ENCODE peak calls at places on chromosomes 6 and 20, in four cellular contexts. X is H54, Y is uterus, K is heart left ventricle. S is an unnamed sample.

GRCh38 chr6:2714359-2714895 is 36.3 kb downstream of the MYLK4 start:
- DNase-seq in Y (no peak), X (peak), K (no peak), S (no peak)

GRCh38 chr6:39791850-39792500 is at the start of gene DAAM2:
- DNase-seq in K (peak), X (no peak), Y (peak), S (no peak)

GRCh38 chr20:21839982-21840381 is 134.5 kb downstream of the PAX1 start:
- DNase-seq in Y (no peak), X (no peak), K (no peak), S (no peak)

GRCh38 chr6:110492584-110492983 is 16.2 kb upstream of the SLC22A16 start:
- DNase-seq in K (no peak), Y (no peak), X (no peak), S (no peak)

GRCh38 chr20:813386-813785 is 20.1 kb upstream of the FAM110A start:
- DNase-seq in X (no peak), Y (no peak), K (no peak), S (no peak)

GRCh38 chr6:159988983-159989454 is 20.1 kb downstream of the IGF2R start:
- DNase-seq in X (no peak), K (no peak), Y (no peak), S (no peak)

GRCh38 chr20:768426-768978 is at the start of gene SLC52A3:
- DNase-seq in K (peak), X (no peak), Y (no peak), S (no peak)

GRCh38 chr6:118917550-118918321 is 17.2 kb downstream of the MCM9 start:
- DNase-seq in X (no peak), K (no peak), Y (no peak), S (no peak)

GRCh38 chr6:85006362-85006761 is 242.0 kb upstream of the TBX18 start:
- DNase-seq in X (no peak), Y (no peak), K (no peak), S (no peak)

GRCh38 chr6:85756982-85757381 is 114.3 kb upstream of the SYNCRIP start:
- DNase-seq in Y (no peak), K (no peak), X (no peak), S (no peak)

GRCh38 chr6:157461000-157461915 is 80.3 kb downstream of the ZDHHC14 start:
- DNase-seq in X (no peak), K (no peak), Y (no peak), S (no peak)

GRCh38 chr6:153130515-153131036 is 506 bp downstream of the RGS17 start:
- DNase-seq in K (no peak), X (peak), Y (no peak), S (no peak)

GRCh38 chr6:149806127-149806526 is 56.6 kb downstream of the PCMT1 start:
- DNase-seq in X (no peak), Y (no peak), K (no peak), S (no peak)

GRCh38 chr20:33648396-33649004 is 13.6 kb upstream of the C20orf144 start:
- DNase-seq in X (no peak), Y (no peak), K (no peak), S (no peak)

GRCh38 chr6:130222775-130223174 is at the start of gene SAMD3:
- DNase-seq in X (no peak), K (no peak), Y (no peak), S (no peak)

GRCh38 chr6:38610050-38610619 is 29.6 kb downstream of the BTBD9 start:
- DNase-seq in Y (no peak), K (no peak), X (no peak), S (no peak)

GRCh38 chr6:16354692-16355091 is 116.3 kb downstream of the GMPR start:
- DNase-seq in Y (no peak), K (no peak), X (no peak), S (no peak)

GRCh38 chr6:166602928-166603690 is 16.6 kb upstream of the RAMACL start:
- DNase-seq in Y (no peak), K (no peak), X (no peak), S (no peak)

GRCh38 chr6:129598244-129599187 is 111.5 kb downstream of the ARHGAP18 start:
- DNase-seq in Y (no peak), X (peak), K (no peak), S (no peak)

GRCh38 chr6:41892921-41893564 is 2.1 kb downstream of the USP49 start:
- DNase-seq in Y (no peak), K (no peak), X (no peak), S (no peak)

GRCh38 chr6:41895300-41896233 is at the start of gene USP49:
- DNase-seq in K (peak), X (peak), Y (peak), S (peak)

GRCh38 chr6:41894366-41895299 is 542 bp downstream of the USP49 start:
- DNase-seq in K (no peak), Y (no peak), X (no peak), S (no peak)

GRCh38 chr6:41901882-41902519 is 6.8 kb upstream of the USP49 start:
- DNase-seq in K (no peak), X (no peak), Y (no peak), S (no peak)

GRCh38 chr6:41896280-41896679 is 1.1 kb upstream of the USP49 start:
- DNase-seq in X (no peak), K (no peak), Y (no peak), S (no peak)
- TF ChIP-seq POLR2A in X (no peak), K (no peak), Y (no peak), S (no peak)

GRCh38 chr6:12011276-12012112 is 618 bp upstream of the HIVEP1 start:
- DNase-seq in Y (peak), K (peak), X (peak), S (peak)

GRCh38 chr6:12009180-12009748 is 2.8 kb upstream of the HIVEP1 start:
- DNase-seq in X (no peak), Y (no peak), K (no peak), S (no peak)

GRCh38 chr6:12012231-12012565 is at the start of gene HIVEP1:
- DNase-seq in K (no peak), X (no peak), Y (peak), S (peak)

GRCh38 chr6:12009904-12010634 is 2.0 kb upstream of the HIVEP1 start:
- DNase-seq in X (peak), K (no peak), Y (no peak), S (no peak)

DNA sequence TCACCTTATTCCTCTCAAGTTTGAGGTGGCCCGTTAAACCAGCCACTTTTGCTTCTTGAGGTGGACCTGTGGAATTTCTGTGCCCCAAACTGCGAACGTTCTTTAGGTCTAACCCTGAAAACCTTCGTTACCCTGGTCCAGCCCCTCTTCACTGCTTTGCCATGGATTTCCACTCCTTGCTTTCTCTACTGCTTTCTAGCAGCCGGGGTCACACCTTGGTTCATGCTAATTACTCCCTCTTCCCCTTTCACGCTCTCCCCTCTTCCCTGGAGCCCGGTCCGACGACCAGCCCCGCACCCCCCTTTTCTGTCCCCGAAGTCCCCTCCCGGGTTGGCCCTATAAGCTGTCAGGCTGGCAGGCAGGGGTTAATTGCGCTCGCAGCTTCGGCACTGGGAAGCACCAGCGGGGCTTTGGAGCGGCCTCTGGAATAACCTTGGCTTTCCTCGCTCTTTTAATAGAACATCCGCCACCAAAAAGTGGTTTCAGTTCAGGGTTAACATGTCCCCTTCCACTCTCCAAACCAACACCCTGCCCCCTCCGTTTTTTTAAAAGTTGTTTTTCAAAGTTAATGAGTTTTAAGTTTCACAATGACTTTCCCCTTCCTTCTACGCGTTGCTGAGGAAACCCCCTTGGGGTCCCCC is 1.4 kb upstream of the HIVEP1 start:
- DNase-seq in K (peak), Y (peak), X (no peak), S (no peak)
- TF ChIP-seq POLR2A in K (no peak), Y (no peak), X (no peak), S (peak)

DNA sequence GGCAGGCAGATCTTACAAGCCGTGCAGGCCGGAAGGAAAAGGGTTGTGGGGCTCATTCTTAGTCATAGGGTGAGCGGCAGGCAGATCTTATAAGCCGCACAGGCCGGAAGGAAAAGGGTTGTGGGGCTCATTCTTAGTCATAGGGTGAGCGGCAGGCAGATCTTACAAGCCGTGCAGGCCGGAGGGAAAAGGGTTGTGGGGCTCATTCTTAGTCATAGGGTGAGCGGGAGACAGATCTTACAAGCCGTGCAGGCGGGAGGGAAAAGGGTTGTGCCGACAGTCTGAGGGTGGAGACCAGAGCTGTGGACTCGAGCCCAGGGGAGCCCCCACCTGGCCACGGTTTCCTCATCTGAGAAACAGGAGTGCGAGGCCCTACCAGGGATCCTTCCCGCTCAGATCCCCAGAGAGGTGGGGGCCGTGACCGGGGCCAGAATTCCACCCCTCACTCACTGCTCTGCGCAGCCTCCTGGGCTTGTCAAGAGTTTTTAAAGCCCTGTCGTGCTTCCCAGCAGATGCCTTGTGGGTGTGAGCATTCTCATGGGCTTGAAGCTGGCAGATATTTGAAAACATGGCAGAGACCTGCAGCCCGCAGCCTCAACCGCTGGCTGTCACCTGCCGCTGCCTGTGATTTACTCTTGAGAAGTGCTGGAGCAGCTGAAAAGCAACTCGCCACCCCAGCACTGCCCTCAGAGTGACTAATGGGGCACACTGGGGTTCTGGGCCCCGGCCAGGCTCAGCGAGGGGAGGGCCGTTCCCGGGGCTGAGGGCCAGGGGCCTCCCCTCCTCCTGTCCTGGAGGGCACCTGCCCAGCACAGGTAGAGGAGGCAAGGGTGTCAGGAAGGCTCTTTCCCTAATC is 31.9 kb downstream of the NTSR1 start:
- DNase-seq in K (peak), X (peak), Y (no peak), S (peak)
- TF ChIP-seq POLR2A in K (no peak), X (peak), Y (no peak), S (no peak)

GRCh38 chr6:32895006-32895345 is 41.0 kb downstream of the PSMB9 start:
- DNase-seq in X (no peak), K (no peak), Y (no peak), S (no peak)

GRCh38 chr6:32888576-32888975 is 34.6 kb downstream of the PSMB9 start:
- DNase-seq in X (no peak), Y (no peak), K (no peak), S (no peak)

GRCh38 chr6:32894085-32895005 is 40.4 kb downstream of the PSMB9 start:
- DNase-seq in K (peak), X (peak), Y (peak), S (peak)
- TF ChIP-seq POLR2A in K (peak), X (peak), Y (peak), S (peak)

GRCh38 chr6:167714166-167714565 is 112.5 kb upstream of the AFDN start:
- DNase-seq in K (no peak), Y (no peak), X (no peak), S (no peak)

GRCh38 chr6:167712332-167713087 is 114.2 kb upstream of the AFDN start:
- DNase-seq in K (no peak), X (no peak), Y (no peak), S (no peak)

GRCh38 chr6:167710521-167710920 is 116.2 kb upstream of the AFDN start:
- DNase-seq in X (no peak), Y (no peak), K (no peak), S (no peak)

GRCh38 chr6:167713088-167713475 is 113.6 kb upstream of the AFDN start:
- DNase-seq in K (no peak), Y (no peak), X (no peak), S (no peak)

DNA sequence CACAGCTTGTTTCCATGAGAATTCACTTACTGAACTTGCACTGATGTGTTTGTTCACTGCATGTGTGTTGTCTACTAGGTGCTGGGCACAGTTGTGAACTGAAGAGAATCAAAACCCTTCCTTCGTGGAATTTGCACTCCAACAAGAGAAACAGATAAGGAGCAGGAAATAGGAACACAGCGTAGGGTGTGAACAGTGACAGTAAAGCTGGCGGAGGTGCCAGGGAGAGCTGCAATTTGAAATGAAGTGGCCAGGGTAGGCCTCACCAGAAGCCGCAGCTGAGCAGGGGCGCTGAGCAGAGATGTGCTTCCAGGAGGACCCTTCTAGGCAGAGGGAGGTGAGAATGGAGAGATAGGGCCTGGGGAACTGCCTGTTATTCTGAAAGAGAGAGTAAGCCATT is 114.9 kb upstream of the AFDN start:
- DNase-seq in Y (no peak), K (no peak), X (no peak), S (no peak)
- TF ChIP-seq POLR2A in Y (no peak), K (no peak), X (no peak), S (no peak)